ENCODE peak calls at places on chromosome 13, in six cellular contexts. One of them, this sample, is unnamed. For H3K27me3, the result is how much of the 10 kb centered on the place peaks cover.

GRCh38 chr13:45121421-45121820 is 1.1 kb downstream of the GTF2F2 start:
- DNase-seq in AG04450: no peak
- DNase-seq in PC-3: peak
- DNase-seq in H9: no peak
- DNase-seq in body of pancreas: no peak
- DNase-seq in PC-9: no peak
- DNase-seq in this sample: no peak

GRCh38 chr13:48156466-48156865 is 61.6 kb upstream of the MED4 start:
- DNase-seq in AG04450: no peak
- DNase-seq in PC-3: no peak
- DNase-seq in H9: peak
- DNase-seq in body of pancreas: peak
- DNase-seq in PC-9: no peak
- DNase-seq in this sample: no peak

GRCh38 chr13:39037410-39037879 is 444 bp downstream of the PROSER1 start:
- DNase-seq in AG04450: no peak
- DNase-seq in PC-3: no peak
- DNase-seq in H9: no peak
- DNase-seq in body of pancreas: no peak
- DNase-seq in PC-9: no peak
- DNase-seq in this sample: no peak

GRCh38 chr13:102400619-102401125 is 1.2 kb downstream of the FGF14 start:
- DNase-seq in AG04450: no peak
- DNase-seq in PC-3: no peak
- DNase-seq in H9: peak
- DNase-seq in body of pancreas: peak
- DNase-seq in PC-9: no peak
- DNase-seq in this sample: no peak

GRCh38 chr13:60642552-60642951 is 245.5 kb downstream of the TDRD3 start:
- DNase-seq in AG04450: no peak
- DNase-seq in PC-3: peak
- DNase-seq in H9: no peak
- DNase-seq in body of pancreas: no peak
- DNase-seq in PC-9: no peak
- DNase-seq in this sample: no peak

GRCh38 chr13:99985886-99986527 is 4.4 kb downstream of the ZIC2 start:
- DNase-seq in AG04450: no peak
- DNase-seq in PC-3: no peak
- DNase-seq in H9: no peak
- DNase-seq in body of pancreas: no peak
- DNase-seq in PC-9: no peak
- DNase-seq in this sample: no peak

GRCh38 chr13:112446867-112447266 is 70.7 kb downstream of the SPACA7 start:
- DNase-seq in AG04450: no peak
- DNase-seq in PC-3: no peak
- DNase-seq in H9: peak
- DNase-seq in body of pancreas: no peak
- DNase-seq in PC-9: no peak
- DNase-seq in this sample: no peak

GRCh38 chr13:57640582-57640981 is 9.0 kb downstream of the PCDH17 start:
- DNase-seq in AG04450: no peak
- DNase-seq in PC-3: no peak
- DNase-seq in H9: no peak
- DNase-seq in body of pancreas: no peak
- DNase-seq in PC-9: no peak
- DNase-seq in this sample: no peak

GRCh38 chr13:44244288-44244687 is 129.3 kb upstream of the SERP2 start:
- DNase-seq in AG04450: no peak
- DNase-seq in PC-3: peak
- DNase-seq in H9: no peak
- DNase-seq in body of pancreas: no peak
- DNase-seq in PC-9: no peak
- DNase-seq in this sample: no peak

GRCh38 chr13:50417597-50417996 is 402.4 kb downstream of the KCNRG start:
- DNase-seq in AG04450: no peak
- DNase-seq in PC-3: no peak
- DNase-seq in H9: no peak
- DNase-seq in body of pancreas: no peak
- DNase-seq in PC-9: no peak
- DNase-seq in this sample: no peak

GRCh38 chr13:111909971-111910671 is 156.8 kb upstream of the SOX1 start:
- DNase-seq in AG04450: no peak
- DNase-seq in PC-3: no peak
- DNase-seq in H9: no peak
- DNase-seq in body of pancreas: no peak
- DNase-seq in PC-9: no peak
- DNase-seq in this sample: no peak

GRCh38 chr13:113774177-113775107 is 15.4 kb downstream of the TMEM255B start:
- DNase-seq in AG04450: no peak
- DNase-seq in PC-3: peak
- DNase-seq in H9: no peak
- DNase-seq in body of pancreas: no peak
- DNase-seq in PC-9: peak
- DNase-seq in this sample: no peak

GRCh38 chr13:31797154-31797775 is 57.9 kb downstream of the RXFP2 start:
- DNase-seq in AG04450: peak
- DNase-seq in PC-3: peak
- DNase-seq in H9: no peak
- DNase-seq in body of pancreas: no peak
- DNase-seq in PC-9: no peak
- DNase-seq in this sample: no peak

GRCh38 chr13:54033323-54033861 is 1004.8 kb downstream of the OLFM4 start:
- DNase-seq in AG04450: no peak
- DNase-seq in PC-3: no peak
- DNase-seq in H9: no peak
- DNase-seq in body of pancreas: no peak
- DNase-seq in PC-9: no peak
- DNase-seq in this sample: no peak

GRCh38 chr13:57716295-57716694 is 84.8 kb downstream of the PCDH17 start:
- DNase-seq in AG04450: no peak
- DNase-seq in PC-3: no peak
- DNase-seq in H9: peak
- DNase-seq in body of pancreas: no peak
- DNase-seq in PC-9: no peak
- DNase-seq in this sample: no peak

GRCh38 chr13:58949646-58950045 is 1214.1 kb downstream of the DIAPH3 start:
- DNase-seq in AG04450: no peak
- DNase-seq in PC-3: no peak
- DNase-seq in H9: no peak
- DNase-seq in body of pancreas: no peak
- DNase-seq in PC-9: no peak
- DNase-seq in this sample: no peak

GRCh38 chr13:75410207-75410606 is 71.8 kb downstream of the TBC1D4 start:
- DNase-seq in AG04450: no peak
- DNase-seq in PC-3: no peak
- DNase-seq in H9: no peak
- DNase-seq in body of pancreas: no peak
- DNase-seq in PC-9: no peak
- DNase-seq in this sample: no peak

GRCh38 chr13:109395014-109395413 is 391.4 kb downstream of the IRS2 start:
- DNase-seq in AG04450: no peak
- DNase-seq in PC-3: no peak
- DNase-seq in H9: no peak
- DNase-seq in body of pancreas: no peak
- DNase-seq in PC-9: no peak
- DNase-seq in this sample: no peak

GRCh38 chr13:37526710-37527446 is 71.7 kb downstream of the POSTN start:
- DNase-seq in AG04450: no peak
- DNase-seq in PC-3: no peak
- DNase-seq in H9: no peak
- DNase-seq in body of pancreas: no peak
- DNase-seq in PC-9: no peak
- DNase-seq in this sample: no peak

GRCh38 chr13:24085662-24086061 is 74.9 kb upstream of the SPATA13 start:
- DNase-seq in AG04450: no peak
- DNase-seq in PC-3: peak
- DNase-seq in H9: no peak
- DNase-seq in body of pancreas: peak
- DNase-seq in PC-9: no peak
- DNase-seq in this sample: no peak

GRCh38 chr13:99119686-99120085 is 81.0 kb upstream of the UBAC2 start:
- DNase-seq in AG04450: no peak
- DNase-seq in PC-3: no peak
- DNase-seq in H9: no peak
- DNase-seq in body of pancreas: no peak
- DNase-seq in PC-9: no peak
- DNase-seq in this sample: no peak

GRCh38 chr13:54733639-54734038 is 1705.0 kb downstream of the OLFM4 start:
- DNase-seq in AG04450: no peak
- DNase-seq in PC-3: no peak
- DNase-seq in H9: peak
- DNase-seq in body of pancreas: no peak
- DNase-seq in PC-9: no peak
- DNase-seq in this sample: no peak

GRCh38 chr13:83622422-83622784 is 259.9 kb downstream of the SLITRK1 start:
- DNase-seq in AG04450: peak
- DNase-seq in PC-3: no peak
- DNase-seq in H9: no peak
- DNase-seq in body of pancreas: no peak
- DNase-seq in PC-9: no peak
- DNase-seq in this sample: no peak

GRCh38 chr13:49443327-49443688 is 556 bp downstream of the CAB39L start:
- DNase-seq in AG04450: no peak
- DNase-seq in PC-3: peak
- DNase-seq in H9: no peak
- DNase-seq in body of pancreas: no peak
- DNase-seq in PC-9: no peak
- DNase-seq in this sample: no peak

GRCh38 chr13:107202371-107203023 is 634.6 kb upstream of the ARGLU1 start:
- DNase-seq in AG04450: no peak
- DNase-seq in PC-3: peak
- DNase-seq in H9: no peak
- DNase-seq in body of pancreas: peak
- DNase-seq in PC-9: no peak
- DNase-seq in this sample: no peak

DNA sequence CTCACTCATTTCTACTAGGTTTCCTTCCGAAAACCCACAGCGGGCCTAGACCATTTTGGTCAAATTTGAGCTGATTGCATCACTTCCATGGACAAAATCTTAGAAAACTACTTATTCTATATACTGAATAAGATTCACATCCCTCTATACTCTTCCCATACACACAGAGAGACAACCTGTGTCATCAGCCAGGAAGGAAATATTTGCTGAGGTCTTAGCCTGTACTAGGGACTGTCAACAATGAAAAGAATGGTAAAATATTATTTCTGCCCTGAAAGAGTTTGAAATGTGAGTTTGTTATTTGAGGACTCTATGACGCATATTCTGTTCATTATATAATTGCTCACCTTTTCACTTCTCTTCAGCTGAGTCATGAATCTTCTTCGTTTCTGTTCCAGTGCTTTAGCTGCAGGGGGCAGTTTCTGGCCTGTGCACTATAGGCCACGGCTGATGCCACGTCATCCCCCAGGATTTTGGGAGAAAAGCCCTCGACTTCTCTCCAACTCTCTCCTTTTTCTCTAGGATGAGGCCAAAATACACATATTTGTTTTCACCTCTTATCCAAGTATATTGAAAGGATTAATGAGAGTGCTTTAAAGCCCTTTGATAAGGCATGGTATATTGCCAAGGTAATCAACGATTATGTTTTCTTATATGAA is 47.7 kb downstream of the GSX1 start:
- DNase-seq in AG04450: no peak
- DNase-seq in PC-3: peak
- DNase-seq in H9: no peak
- DNase-seq in body of pancreas: no peak
- DNase-seq in PC-9: peak
- DNase-seq in this sample: no peak
- H3K27me3 ChIP-seq in AG04450: under half
- H3K27me3 ChIP-seq in PC-3: under half
- H3K27me3 ChIP-seq in H9: under half
- H3K27me3 ChIP-seq in body of pancreas: under half
- H3K27me3 ChIP-seq in PC-9: under half
- H3K27me3 ChIP-seq in this sample: under half

GRCh38 chr13:27907139-27907787 is 12.5 kb upstream of the PDX1 start:
- DNase-seq in AG04450: no peak
- DNase-seq in PC-3: no peak
- DNase-seq in H9: no peak
- DNase-seq in body of pancreas: no peak
- DNase-seq in PC-9: no peak
- DNase-seq in this sample: no peak
- H3K27me3 ChIP-seq in AG04450: under half
- H3K27me3 ChIP-seq in PC-3: under half
- H3K27me3 ChIP-seq in H9: under half
- H3K27me3 ChIP-seq in body of pancreas: under half
- H3K27me3 ChIP-seq in PC-9: under half
- H3K27me3 ChIP-seq in this sample: under half

GRCh38 chr13:27965343-27965739 is 3.8 kb downstream of the CDX2 start:
- DNase-seq in AG04450: no peak
- DNase-seq in PC-3: no peak
- DNase-seq in H9: no peak
- DNase-seq in body of pancreas: no peak
- DNase-seq in PC-9: no peak
- DNase-seq in this sample: no peak

GRCh38 chr13:27966641-27967202 is 2.4 kb downstream of the CDX2 start:
- DNase-seq in AG04450: no peak
- DNase-seq in PC-3: no peak
- DNase-seq in H9: peak
- DNase-seq in body of pancreas: no peak
- DNase-seq in PC-9: no peak
- DNase-seq in this sample: no peak

GRCh38 chr13:27965740-27966640 is 3.1 kb downstream of the CDX2 start:
- DNase-seq in AG04450: no peak
- DNase-seq in PC-3: no peak
- DNase-seq in H9: peak
- DNase-seq in body of pancreas: no peak
- DNase-seq in PC-9: no peak
- DNase-seq in this sample: no peak

GRCh38 chr13:27962982-27963381 is 6.1 kb downstream of the CDX2 start:
- DNase-seq in AG04450: no peak
- DNase-seq in PC-3: no peak
- DNase-seq in H9: no peak
- DNase-seq in body of pancreas: no peak
- DNase-seq in PC-9: no peak
- DNase-seq in this sample: no peak

DNA sequence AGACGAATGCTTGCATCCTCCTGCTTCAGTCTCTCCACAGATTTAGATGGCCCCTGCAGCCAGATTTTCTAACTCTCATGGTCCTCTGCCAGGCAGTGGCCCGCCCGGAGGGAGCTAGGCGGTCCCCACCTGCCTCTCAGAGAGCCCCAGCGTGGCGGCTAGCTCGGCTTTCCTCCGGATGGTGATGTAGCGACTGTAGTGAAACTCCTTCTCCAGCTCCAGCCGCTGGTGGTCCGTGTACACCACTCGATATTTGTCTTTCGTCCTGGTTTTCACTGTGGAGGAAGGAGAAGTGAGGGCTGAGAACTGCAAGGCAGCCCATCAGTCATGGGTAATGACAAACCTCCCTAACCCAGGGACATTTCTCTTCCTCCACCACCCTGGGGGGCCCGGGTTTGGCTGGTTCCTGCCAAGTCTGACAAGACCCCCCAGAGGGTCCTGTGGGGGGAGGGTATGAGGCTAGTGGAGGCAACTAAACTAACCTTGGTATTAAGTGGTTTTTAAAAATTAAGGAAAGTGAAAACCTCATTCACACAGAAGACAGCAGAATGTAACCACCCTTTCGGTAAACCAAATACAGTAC is 4.3 kb downstream of the CDX2 start:
- DNase-seq in AG04450: no peak
- DNase-seq in PC-3: no peak
- DNase-seq in H9: no peak
- DNase-seq in body of pancreas: no peak
- DNase-seq in PC-9: no peak
- DNase-seq in this sample: no peak
- H3K27me3 ChIP-seq in AG04450: half or more
- H3K27me3 ChIP-seq in PC-3: half or more
- H3K27me3 ChIP-seq in H9: half or more
- H3K27me3 ChIP-seq in body of pancreas: under half
- H3K27me3 ChIP-seq in PC-9: under half
- H3K27me3 ChIP-seq in this sample: half or more

GRCh38 chr13:19764237-19764636 is 18.5 kb downstream of the PSPC1 start:
- DNase-seq in AG04450: no peak
- DNase-seq in PC-3: no peak
- DNase-seq in H9: no peak
- DNase-seq in body of pancreas: no peak
- DNase-seq in PC-9: no peak
- DNase-seq in this sample: no peak
- H3K27me3 ChIP-seq in AG04450: under half
- H3K27me3 ChIP-seq in PC-3: under half
- H3K27me3 ChIP-seq in H9: under half
- H3K27me3 ChIP-seq in body of pancreas: under half
- H3K27me3 ChIP-seq in PC-9: under half
- H3K27me3 ChIP-seq in this sample: under half

This sample was measured in esophagus squamous epithelium.